ENCODE peak calls at places on chromosome 19, in seven cellular contexts. T, V, P, E, Q, J and S are unnamed samples.

GRCh38 chr19:30135358-30135757 is 193.3 kb downstream of the URI1 start:
- DNase-seq in T (no peak), V (no peak), P (no peak), E (no peak), Q (no peak), J (no peak), S (no peak)

GRCh38 chr19:11264452-11265176 is 2.3 kb upstream of the DOCK6 start:
- DNase-seq in T (no peak), V (no peak), P (no peak), E (no peak), Q (no peak), J (no peak), S (no peak)

GRCh38 chr19:35261356-35262100 is 7.2 kb upstream of the USF2 start:
- DNase-seq in T (peak), V (no peak), P (no peak), E (no peak), Q (no peak), J (no peak), S (no peak)

GRCh38 chr19:15123900-15124299 is 16.7 kb downstream of the SYDE1 start:
- DNase-seq in T (no peak), V (no peak), P (no peak), E (peak), Q (peak), J (peak), S (peak)

GRCh38 chr19:5294403-5295160 is 46.0 kb downstream of the PTPRS start:
- DNase-seq in T (no peak), V (no peak), P (no peak), E (no peak), Q (no peak), J (no peak), S (no peak)

GRCh38 chr19:35350591-35350990 is 2.9 kb downstream of the FFAR1 start:
- DNase-seq in T (peak), V (no peak), P (no peak), E (no peak), Q (no peak), J (no peak), S (no peak)

GRCh38 chr19:47228937-47229673 is 1.9 kb downstream of the BBC3 start:
- DNase-seq in T (peak), V (no peak), P (peak), E (no peak), Q (no peak), J (peak), S (no peak)

GRCh38 chr19:46659151-46660007 is 1.6 kb downstream of the DACT3 start:
- DNase-seq in T (peak), V (no peak), P (no peak), E (no peak), Q (peak), J (peak), S (no peak)

GRCh38 chr19:28601723-28602440 is 611.1 kb downstream of the UQCRFS1 start:
- DNase-seq in T (no peak), V (no peak), P (no peak), E (no peak), Q (no peak), J (no peak), S (no peak)

GRCh38 chr19:54137913-54138776 is 583 bp downstream of the CNOT3 start:
- DNase-seq in T (peak), V (no peak), P (no peak), E (no peak), Q (no peak), J (no peak), S (no peak)

GRCh38 chr19:51726049-51726448 is 2.3 kb upstream of the HAS1 start:
- DNase-seq in T (no peak), V (no peak), P (no peak), E (no peak), Q (peak), J (peak), S (no peak)

GRCh38 chr19:50002386-50002960 is 22.7 kb downstream of the VRK3 start:
- DNase-seq in T (no peak), V (no peak), P (no peak), E (no peak), Q (no peak), J (no peak), S (no peak)

GRCh38 chr19:2804156-2805004 is 15.3 kb upstream of the ZNF554 start:
- DNase-seq in T (no peak), V (no peak), P (no peak), E (no peak), Q (no peak), J (no peak), S (no peak)

GRCh38 chr19:54199401-54199800 is 1.3 kb upstream of the RPS9 start:
- DNase-seq in T (no peak), V (no peak), P (no peak), E (no peak), Q (no peak), J (no peak), S (no peak)

GRCh38 chr19:30223866-30224688 is 148.1 kb upstream of the ZNF536 start:
- DNase-seq in T (no peak), V (no peak), P (no peak), E (no peak), Q (no peak), J (no peak), S (no peak)

GRCh38 chr19:27676877-27677276 is 1536.1 kb downstream of the UQCRFS1 start:
- DNase-seq in T (no peak), V (no peak), P (no peak), E (no peak), Q (no peak), J (peak), S (no peak)

GRCh38 chr19:4676955-4677731 is 7.0 kb upstream of the MYDGF start:
- DNase-seq in T (peak), V (no peak), P (peak), E (no peak), Q (no peak), J (peak), S (no peak)

GRCh38 chr19:17681505-17682125 is 6.5 kb downstream of the UNC13A start:
- DNase-seq in T (peak), V (no peak), P (peak), E (no peak), Q (no peak), J (peak), S (no peak)

GRCh38 chr19:39183100-39183499 is 13.7 kb upstream of the NCCRP1 start:
- DNase-seq in T (no peak), V (no peak), P (peak), E (no peak), Q (no peak), J (no peak), S (no peak)

GRCh38 chr19:32682317-32682716 is 6.7 kb downstream of the RGS9BP start:
- DNase-seq in T (no peak), V (no peak), P (no peak), E (no peak), Q (no peak), J (no peak), S (no peak)

GRCh38 chr19:41205995-41206394 is 13.0 kb downstream of the CYP2S1 start:
- DNase-seq in T (no peak), V (no peak), P (no peak), E (no peak), Q (no peak), J (no peak), S (no peak)

GRCh38 chr19:49222011-49222410 is 64.4 kb downstream of the TRPM4 start:
- DNase-seq in T (no peak), V (no peak), P (no peak), E (no peak), Q (no peak), J (no peak), S (no peak)

GRCh38 chr19:32287811-32288227 is 57.6 kb upstream of the ZNF507 start:
- DNase-seq in T (peak), V (no peak), P (no peak), E (no peak), Q (peak), J (peak), S (peak)

GRCh38 chr19:4177146-4177545 is 5.2 kb downstream of the SIRT6 start:
- DNase-seq in T (no peak), V (no peak), P (no peak), E (no peak), Q (no peak), J (no peak), S (no peak)

GRCh38 chr19:42254083-42254849 is 662 bp downstream of the ERF start:
- DNase-seq in T (peak), V (peak), P (peak), E (no peak), Q (peak), J (peak), S (no peak)

GRCh38 chr19:662207-662961 is 630 bp downstream of the RNF126 start:
- DNase-seq in T (peak), V (peak), P (peak), E (no peak), Q (no peak), J (peak), S (no peak)

GRCh38 chr19:3656073-3656746 is 29.6 kb upstream of the CACTIN start:
- DNase-seq in T (no peak), V (no peak), P (no peak), E (no peak), Q (no peak), J (peak), S (no peak)